ENCODE peak calls at places on chromosomes 7 and 10, in six cellular contexts. One of them, this sample, is unnamed.

GRCh38 chr7:47724335-47724982 is 142.5 kb upstream of the TNS3 start:
- DNase-seq in A549: no peak
- DNase-seq in coronary artery: no peak
- DNase-seq in ovary: no peak
- DNase-seq in GM13976: no peak
- DNase-seq in breast epithelium: no peak
- DNase-seq in this sample: no peak

GRCh38 chr7:102469351-102469971 is 4.7 kb downstream of the LRWD1 start:
- DNase-seq in coronary artery: no peak
- DNase-seq in ovary: peak; percentile 26
- DNase-seq in GM13976: no peak
- DNase-seq in A549: no peak
- DNase-seq in breast epithelium: no peak
- DNase-seq in this sample: no peak

GRCh38 chr10:131167036-131167860 is 144.3 kb downstream of the TCERG1L start:
- DNase-seq in GM13976: no peak
- DNase-seq in A549: no peak
- DNase-seq in ovary: no peak
- DNase-seq in breast epithelium: no peak
- DNase-seq in coronary artery: peak; percentile 57
- DNase-seq in this sample: no peak

GRCh38 chr10:117653170-117653515 is 110.6 kb downstream of the EMX2 start:
- DNase-seq in ovary: no peak
- DNase-seq in A549: peak; percentile 81
- DNase-seq in coronary artery: no peak
- DNase-seq in GM13976: peak; percentile 64
- DNase-seq in breast epithelium: no peak
- DNase-seq in this sample: peak; percentile 54

GRCh38 chr7:157984138-157984913 is 603.3 kb downstream of the PTPRN2 start:
- DNase-seq in breast epithelium: no peak
- DNase-seq in GM13976: no peak
- DNase-seq in ovary: no peak
- DNase-seq in A549: no peak
- DNase-seq in coronary artery: no peak
- DNase-seq in this sample: no peak

GRCh38 chr7:155341463-155341983 is 43.8 kb downstream of the INSIG1 start:
- DNase-seq in A549: no peak
- DNase-seq in breast epithelium: no peak
- DNase-seq in ovary: no peak
- DNase-seq in GM13976: no peak
- DNase-seq in coronary artery: no peak
- DNase-seq in this sample: no peak

GRCh38 chr7:129613016-129613337 is 1.5 kb downstream of the NRF1 start:
- DNase-seq in A549: no peak
- DNase-seq in ovary: no peak
- DNase-seq in coronary artery: no peak
- DNase-seq in breast epithelium: no peak
- DNase-seq in GM13976: no peak
- DNase-seq in this sample: no peak

GRCh38 chr10:51321968-51322367 is 247.7 kb downstream of the PRKG1 start:
- DNase-seq in breast epithelium: no peak
- DNase-seq in coronary artery: no peak
- DNase-seq in ovary: no peak
- DNase-seq in A549: no peak
- DNase-seq in GM13976: no peak
- DNase-seq in this sample: no peak

GRCh38 chr10:1598393-1599153 is 138.8 kb downstream of the ADARB2 start:
- DNase-seq in coronary artery: no peak
- DNase-seq in GM13976: no peak
- DNase-seq in A549: no peak
- DNase-seq in breast epithelium: no peak
- DNase-seq in ovary: no peak
- DNase-seq in this sample: no peak

GRCh38 chr7:33107136-33108066 is 1.8 kb downstream of the RP9 start:
- DNase-seq in ovary: no peak
- DNase-seq in GM13976: peak; percentile 45
- DNase-seq in breast epithelium: no peak
- DNase-seq in A549: peak; percentile 18
- DNase-seq in coronary artery: no peak
- DNase-seq in this sample: peak; percentile 79

GRCh38 chr7:97019710-97020109 is 4.9 kb downstream of the DLX5 start:
- DNase-seq in coronary artery: no peak
- DNase-seq in A549: no peak
- DNase-seq in breast epithelium: no peak
- DNase-seq in ovary: no peak
- DNase-seq in GM13976: no peak
- DNase-seq in this sample: no peak

GRCh38 chr7:34842782-34843181 is 184.8 kb downstream of the NPSR1 start:
- DNase-seq in coronary artery: no peak
- DNase-seq in GM13976: no peak
- DNase-seq in breast epithelium: no peak
- DNase-seq in A549: no peak
- DNase-seq in ovary: no peak
- DNase-seq in this sample: no peak

GRCh38 chr7:30800785-30801252 is 29.6 kb downstream of the MINDY4 start:
- DNase-seq in A549: peak; percentile 79
- DNase-seq in breast epithelium: no peak
- DNase-seq in coronary artery: no peak
- DNase-seq in GM13976: peak; percentile 76
- DNase-seq in ovary: peak; percentile 51
- DNase-seq in this sample: peak; percentile 46

GRCh38 chr7:131574741-131575140 is 18.3 kb upstream of the PODXL start:
- DNase-seq in breast epithelium: no peak
- DNase-seq in coronary artery: no peak
- DNase-seq in ovary: no peak
- DNase-seq in A549: no peak
- DNase-seq in GM13976: no peak
- DNase-seq in this sample: no peak

GRCh38 chr10:78900715-78901430 is 167.9 kb upstream of the ZMIZ1 start:
- DNase-seq in GM13976: no peak
- DNase-seq in breast epithelium: no peak
- DNase-seq in A549: no peak
- DNase-seq in coronary artery: peak; percentile 60
- DNase-seq in ovary: no peak
- DNase-seq in this sample: no peak

GRCh38 chr10:77746313-77746712 is 108.7 kb upstream of the KCNMA1 start:
- DNase-seq in ovary: no peak
- DNase-seq in GM13976: no peak
- DNase-seq in A549: no peak
- DNase-seq in coronary artery: no peak
- DNase-seq in breast epithelium: no peak
- DNase-seq in this sample: no peak

GRCh38 chr10:31660301-31660700 is 268.3 kb downstream of the ARHGAP12 start:
- DNase-seq in coronary artery: no peak
- DNase-seq in breast epithelium: no peak
- DNase-seq in GM13976: no peak
- DNase-seq in ovary: no peak
- DNase-seq in A549: no peak
- DNase-seq in this sample: no peak

GRCh38 chr10:79021331-79021907 is 47.3 kb upstream of the ZMIZ1 start:
- DNase-seq in GM13976: no peak
- DNase-seq in breast epithelium: no peak
- DNase-seq in A549: no peak
- DNase-seq in coronary artery: peak; percentile 41
- DNase-seq in ovary: no peak
- DNase-seq in this sample: no peak

GRCh38 chr7:28180031-28180363 is 598 bp downstream of the JAZF1 start:
- DNase-seq in breast epithelium: no peak
- DNase-seq in GM13976: no peak
- DNase-seq in ovary: no peak
- DNase-seq in coronary artery: no peak
- DNase-seq in A549: no peak
- DNase-seq in this sample: no peak

GRCh38 chr10:70681731-70682005 is 9.4 kb downstream of the ADAMTS14 start:
- DNase-seq in GM13976: no peak
- DNase-seq in ovary: no peak
- DNase-seq in breast epithelium: no peak
- DNase-seq in A549: no peak
- DNase-seq in coronary artery: peak; percentile 67
- DNase-seq in this sample: no peak

GRCh38 chr7:142463401-142463850 is 205.6 kb upstream of the PRSS58 start:
- DNase-seq in ovary: no peak
- DNase-seq in coronary artery: no peak
- DNase-seq in A549: no peak
- DNase-seq in GM13976: no peak
- DNase-seq in breast epithelium: no peak
- DNase-seq in this sample: peak; percentile 34

GRCh38 chr10:17200885-17201164 is 647 bp downstream of the TRDMT1 start:
- DNase-seq in GM13976: no peak
- DNase-seq in ovary: peak; percentile 54
- DNase-seq in breast epithelium: no peak
- DNase-seq in A549: peak; percentile 37
- DNase-seq in coronary artery: no peak
- DNase-seq in this sample: peak; percentile 57

GRCh38 chr10:48243487-48243886 is 31.0 kb downstream of the FRMPD2 start:
- DNase-seq in ovary: no peak
- DNase-seq in GM13976: no peak
- DNase-seq in breast epithelium: no peak
- DNase-seq in A549: no peak
- DNase-seq in coronary artery: no peak
- DNase-seq in this sample: no peak

GRCh38 chr7:83366629-83367028 is 203.9 kb upstream of the PCLO start:
- DNase-seq in coronary artery: no peak
- DNase-seq in A549: no peak
- DNase-seq in GM13976: no peak
- DNase-seq in ovary: no peak
- DNase-seq in breast epithelium: no peak
- DNase-seq in this sample: no peak
- TF ChIP-seq CTCF in coronary artery: no peak
- TF ChIP-seq CTCF in A549: peak; percentile 38
- TF ChIP-seq CTCF in GM13976: no peak
- TF ChIP-seq CTCF in ovary: no peak
- TF ChIP-seq CTCF in breast epithelium: no peak
- TF ChIP-seq CTCF in this sample: no peak

DNA sequence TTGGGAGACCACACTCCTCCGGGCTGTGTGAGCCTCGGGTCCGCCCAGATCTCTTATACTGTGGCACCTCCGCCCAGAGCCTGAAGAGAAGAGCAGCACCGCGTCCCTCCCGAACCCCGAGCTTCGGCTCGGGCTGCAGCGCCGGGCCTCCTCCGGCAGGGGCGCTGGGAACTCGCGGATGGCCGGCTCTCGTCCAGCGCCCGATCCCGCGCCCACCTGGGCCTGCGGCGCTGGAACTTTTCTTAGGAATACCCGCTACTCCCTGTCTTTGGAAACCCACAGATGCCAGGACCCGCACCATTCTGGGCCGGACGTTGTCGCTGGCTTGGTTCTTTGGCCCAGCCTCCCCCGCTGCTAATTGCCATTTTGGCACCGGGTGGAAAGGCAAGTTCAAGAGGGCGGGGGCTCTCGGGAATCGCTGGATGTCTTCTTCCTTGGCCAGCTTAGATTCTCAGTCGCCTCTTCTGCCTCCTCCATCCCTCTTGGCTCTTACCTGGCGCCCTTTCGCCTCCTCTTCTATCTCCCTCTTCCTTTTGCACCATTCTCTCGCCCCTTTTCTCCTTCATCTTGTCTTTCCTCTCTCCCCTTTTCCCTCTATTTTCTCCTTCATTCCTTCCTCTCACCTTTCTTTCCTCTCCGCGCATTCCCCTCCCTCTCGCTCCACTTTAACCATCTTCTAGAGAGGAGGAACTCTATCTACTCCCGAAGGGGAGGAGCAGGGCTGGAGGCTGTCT is 2.1 kb upstream of the SORCS3 start:
- DNase-seq in GM13976: peak; percentile 49
- DNase-seq in breast epithelium: no peak
- DNase-seq in ovary: no peak
- DNase-seq in coronary artery: no peak
- DNase-seq in A549: peak; percentile 44
- DNase-seq in this sample: no peak
- TF ChIP-seq CTCF in GM13976: peak; percentile 25
- TF ChIP-seq CTCF in breast epithelium: no peak
- TF ChIP-seq CTCF in ovary: no peak
- TF ChIP-seq CTCF in coronary artery: no peak
- TF ChIP-seq CTCF in A549: peak; percentile 21
- TF ChIP-seq CTCF in this sample: peak; percentile 58

GRCh38 chr10:14800397-14800796 is 25.7 kb upstream of the FAM107B start:
- DNase-seq in breast epithelium: no peak
- DNase-seq in coronary artery: no peak
- DNase-seq in ovary: no peak
- DNase-seq in A549: no peak
- DNase-seq in GM13976: no peak
- DNase-seq in this sample: no peak

GRCh38 chr10:14798631-14799030 is 23.9 kb upstream of the FAM107B start:
- DNase-seq in ovary: no peak
- DNase-seq in breast epithelium: no peak
- DNase-seq in GM13976: no peak
- DNase-seq in coronary artery: no peak
- DNase-seq in A549: no peak
- DNase-seq in this sample: no peak

GRCh38 chr10:14806318-14806717 is 31.5 kb downstream of the CDNF start:
- DNase-seq in A549: no peak
- DNase-seq in ovary: no peak
- DNase-seq in coronary artery: no peak
- DNase-seq in breast epithelium: no peak
- DNase-seq in GM13976: no peak
- DNase-seq in this sample: no peak

GRCh38 chr10:14803827-14804226 is 29.1 kb upstream of the FAM107B start:
- DNase-seq in ovary: no peak
- DNase-seq in A549: no peak
- DNase-seq in coronary artery: no peak
- DNase-seq in GM13976: no peak
- DNase-seq in breast epithelium: no peak
- DNase-seq in this sample: no peak

GRCh38 chr10:14801693-14802092 is 27.0 kb upstream of the FAM107B start:
- DNase-seq in ovary: peak; percentile 21
- DNase-seq in GM13976: no peak
- DNase-seq in coronary artery: no peak
- DNase-seq in breast epithelium: no peak
- DNase-seq in A549: no peak
- DNase-seq in this sample: no peak
- TF ChIP-seq CTCF in ovary: no peak
- TF ChIP-seq CTCF in GM13976: peak; percentile 7
- TF ChIP-seq CTCF in coronary artery: no peak
- TF ChIP-seq CTCF in breast epithelium: no peak
- TF ChIP-seq CTCF in A549: no peak
- TF ChIP-seq CTCF in this sample: no peak

GRCh38 chr10:72162978-72163377 is 52.8 kb upstream of the ANAPC16 start:
- DNase-seq in ovary: no peak
- DNase-seq in breast epithelium: no peak
- DNase-seq in A549: no peak
- DNase-seq in coronary artery: no peak
- DNase-seq in GM13976: peak; percentile 28
- DNase-seq in this sample: peak; percentile 50

GRCh38 chr10:72170263-72170662 is 45.5 kb upstream of the ANAPC16 start:
- DNase-seq in ovary: no peak
- DNase-seq in GM13976: no peak
- DNase-seq in coronary artery: no peak
- DNase-seq in A549: peak; percentile 35
- DNase-seq in breast epithelium: peak; percentile 56
- DNase-seq in this sample: no peak

DNA sequence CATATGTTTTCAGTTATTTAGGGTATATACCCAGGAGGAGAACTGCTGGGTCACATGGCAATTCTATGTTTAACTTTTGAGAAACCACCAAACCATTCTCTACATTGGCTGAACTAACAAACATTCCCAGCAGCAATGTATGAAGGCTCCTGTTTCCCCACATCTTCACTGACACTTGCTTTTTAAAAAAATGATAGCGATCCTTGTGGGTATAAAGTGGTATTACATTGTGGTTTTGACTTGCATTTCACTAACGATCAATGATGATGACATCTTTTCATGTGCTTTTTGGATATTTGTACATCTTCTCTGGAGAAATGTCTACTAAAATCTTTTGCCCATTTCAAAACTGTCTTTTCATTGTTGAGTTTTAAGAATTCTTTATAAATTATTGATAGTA is 51.2 kb upstream of the ANAPC16 start:
- DNase-seq in A549: no peak
- DNase-seq in ovary: no peak
- DNase-seq in GM13976: no peak
- DNase-seq in coronary artery: no peak
- DNase-seq in breast epithelium: no peak
- DNase-seq in this sample: no peak
- TF ChIP-seq CTCF in A549: no peak
- TF ChIP-seq CTCF in ovary: no peak
- TF ChIP-seq CTCF in GM13976: no peak
- TF ChIP-seq CTCF in coronary artery: no peak
- TF ChIP-seq CTCF in breast epithelium: no peak
- TF ChIP-seq CTCF in this sample: peak; percentile 78

This sample was measured in activated CD8-positive, alpha-beta T cell treated with anti-CD3 and anti-CD28 coated beads for 36 hours.